ENCODE peak calls at places on chromosomes 4 and X, in seven cellular contexts. A is stimulated activated CD4-positive, alpha-beta T cell treated with anti-CD3 and anti-CD28 coated beads, Interleukin-15, amount 100 ng/mL, for 24 hours; X is CD4-positive, alpha-beta T cell; V is NCI-H1436; O is memory B cell; Q is SW480; J is thoracic aorta. C is an unnamed sample.

GRCh38 chr4:169205146-169205806 is 65.5 kb downstream of the SH3RF1 start:
- DNase-seq in A (no peak), X (no peak), V (no peak), O (no peak), Q (no peak), J (no peak), C (no peak)

GRCh38 chrX:110732274-110732673 is 63.3 kb downstream of the CHRDL1 start:
- DNase-seq in A (no peak), X (no peak), V (no peak), O (no peak), Q (no peak), J (no peak), C (no peak)

GRCh38 chrX:23398570-23398969 is 63.9 kb downstream of the PTCHD1 start:
- DNase-seq in A (no peak), X (no peak), V (no peak), O (no peak), Q (no peak), J (no peak), C (no peak)

GRCh38 chrX:13059676-13060499 is 15.5 kb upstream of the FAM9C start:
- DNase-seq in A (no peak), X (no peak), V (no peak), O (no peak), Q (no peak), J (no peak), C (no peak)

GRCh38 chr4:129822708-129823504 is 727.0 kb downstream of the C4orf33 start:
- DNase-seq in A (no peak), X (no peak), V (no peak), O (no peak), Q (no peak), J (no peak), C (no peak)

GRCh38 chr4:71460368-71460767 is 121.5 kb downstream of the SLC4A4 start:
- DNase-seq in A (no peak), X (no peak), V (no peak), O (no peak), Q (no peak), J (no peak), C (no peak)

GRCh38 chrX:79170632-79171031 is 26.1 kb downstream of the GPR174 start:
- DNase-seq in A (no peak), X (no peak), V (no peak), O (no peak), Q (no peak), J (no peak), C (peak)

GRCh38 chr4:151324449-151325319 is 721 bp downstream of the SH3D19 start:
- DNase-seq in A (peak), X (no peak), V (no peak), O (no peak), Q (peak), J (no peak), C (no peak)

GRCh38 chrX:119189586-119189985 is 46.5 kb upstream of the PGRMC1 start:
- DNase-seq in A (no peak), X (no peak), V (no peak), O (no peak), Q (no peak), J (no peak), C (no peak)

GRCh38 chrX:134649770-134650169 is 8.5 kb downstream of the PLAC1 start:
- DNase-seq in A (no peak), X (no peak), V (no peak), O (no peak), Q (no peak), J (no peak), C (no peak)

GRCh38 chrX:51336584-51336983 is 4.0 kb downstream of the NUDT10 start:
- DNase-seq in A (peak), X (no peak), V (no peak), O (no peak), Q (peak), J (no peak), C (peak)

GRCh38 chrX:13121020-13121419 is 76.6 kb upstream of the FAM9C start:
- DNase-seq in A (no peak), X (no peak), V (no peak), O (no peak), Q (no peak), J (no peak), C (no peak)

GRCh38 chr4:48629458-48629857 is 139.4 kb downstream of the ZAR1 start:
- DNase-seq in A (no peak), X (no peak), V (no peak), O (no peak), Q (no peak), J (no peak), C (no peak)

GRCh38 chr4:12146349-12146748 is 717.7 kb upstream of the HS3ST1 start:
- DNase-seq in A (no peak), X (no peak), V (no peak), O (no peak), Q (no peak), J (no peak), C (no peak)

GRCh38 chrX:116972362-116972761 is 509.6 kb upstream of the CT83 start:
- DNase-seq in A (no peak), X (no peak), V (no peak), O (no peak), Q (no peak), J (no peak), C (no peak)

GRCh38 chrX:124328765-124329164 is 3.7 kb upstream of the TEX13D start:
- DNase-seq in A (no peak), X (no peak), V (no peak), O (no peak), Q (peak), J (no peak), C (no peak)

GRCh38 chrX:40938418-40938817 is 146.8 kb upstream of the USP9X start:
- DNase-seq in A (no peak), X (no peak), V (no peak), O (no peak), Q (no peak), J (no peak), C (no peak)